ENCODE peak calls at places on chromosomes 6 and 20, in six cellular contexts. L is psoas muscle, Y is right lobe of liver, K is GM06990, V is adipocyte, H is neuronal stem cell. F is an unnamed sample.
A peak's percentile ranks its signal among the peaks of the same experiment; 100 is the strongest.

GRCh38 chr6:6695711-6696048 is 107.2 kb downstream of the LY86 start:
- DNase-seq in L (no peak), Y (no peak), K (no peak), V (no peak), H (no peak), F (no peak)

GRCh38 chr6:108417027-108417426 is 122.2 kb downstream of the AFG1L start:
- DNase-seq in L (no peak), Y (no peak), K (no peak), V (no peak), H (no peak), F (no peak)

GRCh38 chr6:110554966-110555460 is 78.6 kb upstream of the SLC22A16 start:
- DNase-seq in L (no peak), Y (peak; percentile 83), K (no peak), V (no peak), H (no peak), F (no peak)

GRCh38 chr6:37636112-37636511 is 61.6 kb downstream of the MDGA1 start:
- DNase-seq in L (peak; percentile 7), Y (no peak), K (no peak), V (no peak), H (no peak), F (no peak)

GRCh38 chr20:12177657-12178293 is 260.1 kb downstream of the BTBD3 start:
- DNase-seq in L (no peak), Y (no peak), K (no peak), V (no peak), H (no peak), F (peak; percentile 28)

GRCh38 chr20:3730803-3731370 is 1.6 kb upstream of the HSPA12B start:
- DNase-seq in L (peak; percentile 36), Y (no peak), K (no peak), V (no peak), H (no peak), F (no peak)

GRCh38 chr6:35729349-35729678 is 7.5 kb upstream of the ARMC12 start:
- DNase-seq in L (no peak), Y (no peak), K (no peak), V (no peak), H (no peak), F (no peak)

GRCh38 chr6:154106251-154106650 is 67.2 kb downstream of the OPRM1 start:
- DNase-seq in L (no peak), Y (no peak), K (no peak), V (no peak), H (no peak), F (peak; percentile 17)

GRCh38 chr20:1391640-1392442 is 1.0 kb downstream of the FKBP1A start:
- DNase-seq in L (peak; percentile 57), Y (no peak), K (no peak), V (peak; percentile 50), H (no peak), F (peak; percentile 64)

GRCh38 chr6:87151471-87151785 is 3.9 kb upstream of the ZNF292 start:
- DNase-seq in L (no peak), Y (no peak), K (no peak), V (no peak), H (no peak), F (no peak)

GRCh38 chr20:18001131-18001921 is 32.5 kb downstream of the MGME1 start:
- DNase-seq in L (peak; percentile 88), Y (peak; percentile 86), K (no peak), V (peak; percentile 61), H (no peak), F (peak; percentile 97)

GRCh38 chr6:37502703-37503485 is 3.2 kb upstream of the CCDC167 start:
- DNase-seq in L (no peak), Y (no peak), K (no peak), V (no peak), H (no peak), F (no peak)

GRCh38 chr20:47737923-47738322 is 47.4 kb downstream of the SULF2 start:
- DNase-seq in L (no peak), Y (no peak), K (no peak), V (no peak), H (no peak), F (no peak)
- H3K36me3 ChIP-seq in L (peaks cover 3% of the 10 kb centered on the region), Y (no peaks in the 10 kb centered on the region), K (no peaks in the 10 kb centered on the region), V (no peaks in the 10 kb centered on the region), H (peaks cover 20% of the 10 kb centered on the region), F (peaks cover 7% of the 10 kb centered on the region)

GRCh38 chr20:47224300-47224791 is 132.2 kb downstream of the ZMYND8 start:
- DNase-seq in L (peak; percentile 47), Y (peak; percentile 52), K (no peak), V (no peak), H (no peak), F (no peak)
- H3K36me3 ChIP-seq in L (peaks cover 19% of the 10 kb centered on the region), Y (no peaks in the 10 kb centered on the region), K (peaks cover 35% of the 10 kb centered on the region), V (peaks cover 89% of the 10 kb centered on the region), H (peaks cover 100% of the 10 kb centered on the region), F (peaks cover 53% of the 10 kb centered on the region)

DNA sequence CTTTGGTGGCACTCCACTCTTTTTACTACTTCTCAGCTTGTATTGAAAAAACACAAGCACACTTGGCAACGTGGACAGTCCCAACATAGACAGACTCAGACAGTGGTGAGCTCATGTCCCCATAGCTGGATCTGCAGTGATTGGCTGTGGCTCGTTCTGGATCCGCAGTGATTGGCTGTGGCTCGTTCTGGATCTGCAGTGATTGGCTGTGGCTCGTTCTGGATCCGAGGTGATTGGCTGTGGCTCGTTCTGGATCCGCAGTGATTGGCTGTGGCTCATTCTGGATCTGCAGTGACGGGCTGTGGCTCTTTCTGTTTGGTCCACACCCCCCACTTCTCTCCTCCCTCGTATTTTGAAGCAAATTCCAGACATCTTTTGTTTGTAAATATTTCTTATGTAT is 28.0 kb downstream of the OSBPL2 start:
- DNase-seq in L (no peak), Y (no peak), K (no peak), V (no peak), H (no peak), F (no peak)
- H3K36me3 ChIP-seq in L (no peaks in the 10 kb centered on the region), Y (peaks cover 6% of the 10 kb centered on the region), K (peaks cover 16% of the 10 kb centered on the region), V (peaks cover 49% of the 10 kb centered on the region), H (peaks cover 57% of the 10 kb centered on the region), F (peaks cover 5% of the 10 kb centered on the region)

GRCh38 chr6:160068346-160068745 is 53.3 kb upstream of the SLC22A1 start:
- DNase-seq in L (no peak), Y (no peak), K (no peak), V (no peak), H (no peak), F (no peak)
- H3K36me3 ChIP-seq in L (peaks cover 16% of the 10 kb centered on the region), Y (peaks cover 39% of the 10 kb centered on the region), K (peaks cover 47% of the 10 kb centered on the region), V (peaks cover 88% of the 10 kb centered on the region), H (peaks cover 95% of the 10 kb centered on the region), F (peaks cover 20% of the 10 kb centered on the region)

GRCh38 chr6:4055420-4056041 is 23.4 kb downstream of the FAM217A start:
- DNase-seq in L (no peak), Y (no peak), K (no peak), V (peak; percentile 86), H (no peak), F (peak; percentile 73)
- H3K36me3 ChIP-seq in L (peaks cover 10% of the 10 kb centered on the region), Y (peaks cover 66% of the 10 kb centered on the region), K (peaks cover 10% of the 10 kb centered on the region), V (peaks cover 92% of the 10 kb centered on the region), H (peaks cover 100% of the 10 kb centered on the region), F (peaks cover 40% of the 10 kb centered on the region)

GRCh38 chr6:157135691-157136090 is 187.6 kb downstream of the TMEM242 start:
- DNase-seq in L (no peak), Y (no peak), K (no peak), V (peak; percentile 17), H (no peak), F (no peak)
- H3K36me3 ChIP-seq in L (no peaks in the 10 kb centered on the region), Y (no peaks in the 10 kb centered on the region), K (peaks cover 20% of the 10 kb centered on the region), V (peaks cover 35% of the 10 kb centered on the region), H (peaks cover 69% of the 10 kb centered on the region), F (peaks cover 1% of the 10 kb centered on the region)

GRCh38 chr20:34675993-34676641 is 775 bp downstream of the PIGU start:
- DNase-seq in L (no peak), Y (no peak), K (no peak), V (no peak), H (no peak), F (no peak)
- H3K36me3 ChIP-seq in L (no peaks in the 10 kb centered on the region), Y (no peaks in the 10 kb centered on the region), K (no peaks in the 10 kb centered on the region), V (no peaks in the 10 kb centered on the region), H (no peaks in the 10 kb centered on the region), F (no peaks in the 10 kb centered on the region)

GRCh38 chr6:158175111-158175510 is 7.0 kb downstream of the GTF2H5 start:
- DNase-seq in L (no peak), Y (no peak), K (no peak), V (no peak), H (no peak), F (no peak)

GRCh38 chr6:158170656-158171081 is 2.5 kb downstream of the GTF2H5 start:
- DNase-seq in L (no peak), Y (no peak), K (no peak), V (peak; percentile 83), H (no peak), F (peak; percentile 85)

GRCh38 chr6:158174024-158174423 is 5.9 kb downstream of the GTF2H5 start:
- DNase-seq in L (no peak), Y (no peak), K (no peak), V (no peak), H (no peak), F (no peak)

GRCh38 chr6:158172001-158172400 is 3.9 kb downstream of the GTF2H5 start:
- DNase-seq in L (no peak), Y (no peak), K (no peak), V (no peak), H (no peak), F (no peak)

DNA sequence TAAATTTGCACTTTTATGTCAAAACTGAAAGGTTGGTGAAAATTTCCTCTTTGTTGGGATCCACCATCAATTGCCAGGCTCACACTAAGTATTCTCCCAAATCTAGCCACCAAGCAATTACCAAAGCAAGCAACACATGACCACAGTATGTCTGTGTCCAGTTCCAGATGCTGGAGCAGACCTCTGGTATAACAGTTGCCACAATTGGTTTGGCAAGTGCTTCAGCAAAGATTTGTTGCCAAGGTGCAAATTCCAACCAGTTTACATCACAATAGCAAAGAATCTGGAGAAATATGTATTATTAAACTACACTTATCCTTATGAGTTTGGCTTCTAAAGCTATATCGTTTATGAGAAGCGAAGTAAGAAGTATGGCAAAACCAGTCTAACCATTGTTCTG is 6.4 kb downstream of the GTF2H5 start:
- DNase-seq in L (no peak), Y (peak; percentile 54), K (no peak), V (peak; percentile 89), H (no peak), F (peak; percentile 70)
- H3K36me3 ChIP-seq in L (no peaks in the 10 kb centered on the region), Y (no peaks in the 10 kb centered on the region), K (no peaks in the 10 kb centered on the region), V (no peaks in the 10 kb centered on the region), H (peaks cover 28% of the 10 kb centered on the region), F (peaks cover 3% of the 10 kb centered on the region)

GRCh38 chr6:19943042-19943441 is 105.9 kb downstream of the ID4 start:
- DNase-seq in L (no peak), Y (no peak), K (no peak), V (no peak), H (no peak), F (no peak)
- H3K36me3 ChIP-seq in L (no peaks in the 10 kb centered on the region), Y (no peaks in the 10 kb centered on the region), K (no peaks in the 10 kb centered on the region), V (no peaks in the 10 kb centered on the region), H (no peaks in the 10 kb centered on the region), F (no peaks in the 10 kb centered on the region)